ENCODE peak calls at places on chromosomes 1 and 21, in five cellular contexts. N, Y, P, B and D are unnamed samples.

GRCh38 chr1:21603177-21604138 is 65.7 kb downstream of the RAP1GAP start:
- DNase-seq in N (no peak), Y (no peak), P (no peak), B (no peak), D (no peak)

GRCh38 chr1:114008352-114009041 is 29.2 kb downstream of the OLFML3 start:
- DNase-seq in N (no peak), Y (no peak), P (no peak), B (no peak), D (no peak)

GRCh38 chr21:17688912-17689874 is 76.5 kb upstream of the BTG3 start:
- DNase-seq in N (no peak), Y (peak; percentile 45), P (peak; percentile 68), B (peak; percentile 30), D (peak; percentile 56)

GRCh38 chr1:180974236-180974635 is 48.4 kb downstream of the STX6 start:
- DNase-seq in N (no peak), Y (no peak), P (no peak), B (no peak), D (no peak)

GRCh38 chr1:162612606-162613400 is 19.5 kb upstream of the DDR2 start:
- DNase-seq in N (no peak), Y (peak; percentile 85), P (no peak), B (peak; percentile 61), D (no peak)

GRCh38 chr1:239566074-239566473 is 179.7 kb downstream of the CHRM3 start:
- DNase-seq in N (no peak), Y (no peak), P (no peak), B (no peak), D (no peak)

GRCh38 chr1:207027221-207027777 is 5.3 kb downstream of the C1orf116 start:
- DNase-seq in N (no peak), Y (no peak), P (no peak), B (no peak), D (no peak)

GRCh38 chr1:178531897-178532296 is 19.0 kb downstream of the TEX35 start:
- DNase-seq in N (no peak), Y (no peak), P (no peak), B (peak; percentile 27), D (no peak)

GRCh38 chr1:164599272-164599671 is 40.3 kb downstream of the PBX1 start:
- DNase-seq in N (no peak), Y (no peak), P (no peak), B (no peak), D (no peak)

GRCh38 chr1:67148516-67149178 is 13.9 kb upstream of the C1orf141 start:
- DNase-seq in N (no peak), Y (no peak), P (no peak), B (no peak), D (no peak)

GRCh38 chr1:54327386-54328116 is 78.6 kb downstream of the SSBP3 start:
- DNase-seq in N (no peak), Y (no peak), P (no peak), B (no peak), D (no peak)

GRCh38 chr21:46111193-46111571 is 13.3 kb downstream of the COL6A2 start:
- DNase-seq in N (no peak), Y (peak; percentile 42), P (peak; percentile 35), B (no peak), D (no peak)

GRCh38 chr1:218304281-218305039 is 19.4 kb downstream of the RRP15 start:
- DNase-seq in N (no peak), Y (no peak), P (peak; percentile 55), B (no peak), D (no peak)

GRCh38 chr1:212973899-212974298 is 23.6 kb downstream of the VASH2 start:
- DNase-seq in N (no peak), Y (peak; percentile 16), P (no peak), B (no peak), D (no peak)

GRCh38 chr1:163055531-163055930 is 13.6 kb upstream of the RGS4 start:
- DNase-seq in N (no peak), Y (no peak), P (no peak), B (no peak), D (no peak)

GRCh38 chr21:33799378-33800090 is 116.1 kb downstream of the ATP5PO start:
- DNase-seq in N (no peak), Y (peak; percentile 79), P (no peak), B (peak; percentile 10), D (no peak)

GRCh38 chr1:235063068-235063765 is 65.4 kb downstream of the TOMM20 start:
- DNase-seq in N (no peak), Y (no peak), P (no peak), B (peak; percentile 27), D (no peak)

GRCh38 chr1:62180649-62181048 is 14.0 kb upstream of the L1TD1 start:
- DNase-seq in N (no peak), Y (no peak), P (no peak), B (no peak), D (no peak)

GRCh38 chr1:62177621-62178020 is 17.0 kb upstream of the L1TD1 start:
- DNase-seq in N (no peak), Y (no peak), P (no peak), B (no peak), D (no peak)

GRCh38 chr1:62178372-62178771 is 16.3 kb upstream of the L1TD1 start:
- DNase-seq in N (no peak), Y (no peak), P (no peak), B (no peak), D (no peak)

GRCh38 chr1:62176597-62177312 is 17.9 kb upstream of the L1TD1 start:
- DNase-seq in N (no peak), Y (no peak), P (no peak), B (no peak), D (no peak)

GRCh38 chr1:62175568-62176179 is 19.0 kb upstream of the L1TD1 start:
- DNase-seq in N (no peak), Y (no peak), P (peak; percentile 85), B (peak; percentile 63), D (peak; percentile 4)
- TF ChIP-seq CTCF in N (peak; percentile 85), Y (peak; percentile 76), P (peak; percentile 94), B (peak; percentile 64), D (peak; percentile 76)

GRCh38 chr1:6174621-6175410 is 5.3 kb downstream of the CHD5 start:
- DNase-seq in N (no peak), Y (no peak), P (no peak), B (no peak), D (no peak)

GRCh38 chr1:6177681-6178380 is 2.3 kb downstream of the CHD5 start:
- DNase-seq in N (no peak), Y (no peak), P (no peak), B (no peak), D (no peak)

GRCh38 chr1:6178751-6179563 is 1.2 kb downstream of the CHD5 start:
- DNase-seq in N (no peak), Y (no peak), P (peak; percentile 76), B (no peak), D (no peak)

GRCh38 chr1:6175411-6175828 is 4.7 kb downstream of the CHD5 start:
- DNase-seq in N (no peak), Y (no peak), P (no peak), B (no peak), D (no peak)

GRCh38 chr1:6176751-6177150 is 3.4 kb downstream of the CHD5 start:
- DNase-seq in N (no peak), Y (no peak), P (no peak), B (no peak), D (no peak)
- H3K27me3 ChIP-seq in N (peaks cover 22% of the 10 kb centered on the region), Y (peaks cover 14% of the 10 kb centered on the region), P (peaks cover 60% of the 10 kb centered on the region), B (no peaks in the 10 kb centered on the region), D (peaks cover 60% of the 10 kb centered on the region)

GRCh38 chr1:211017066-211017691 is 116.8 kb downstream of the KCNH1 start:
- DNase-seq in N (no peak), Y (no peak), P (no peak), B (no peak), D (no peak)
- H3K27ac ChIP-seq in N (no peak overlapping the region), Y (no peak overlapping the region), P (no peak overlapping the region), B (no peak overlapping the region), D (no peak overlapping the region)

GRCh38 chr1:61839702-61840101 is 97.4 kb downstream of the PATJ start:
- DNase-seq in N (no peak), Y (no peak), P (no peak), B (no peak), D (no peak)

GRCh38 chr1:61844006-61844405 is 101.7 kb downstream of the PATJ start:
- DNase-seq in N (no peak), Y (no peak), P (no peak), B (peak; percentile 8), D (no peak)

GRCh38 chr1:61842863-61843514 is 100.7 kb downstream of the PATJ start:
- DNase-seq in N (no peak), Y (no peak), P (peak; percentile 63), B (no peak), D (no peak)
- TF ChIP-seq CTCF in N (peak; percentile 28), Y (peak; percentile 29), P (peak; percentile 57), B (no peak), D (no peak)